ENCODE peak calls at places on chromosome 14, in five cellular contexts. C is tibial artery, O is fibroblast of lung, N is Caco-2, T is Peyer's patch. M is an unnamed sample.
A peak's percentile ranks its signal among the peaks of the same experiment; 100 is the strongest.

GRCh38 chr14:60651936-60652673 is 2.8 kb upstream of the SIX1 start:
- DNase-seq in C (no peak), O (peak; percentile 48), N (no peak), T (peak; percentile 44), M (no peak)

GRCh38 chr14:95993768-95994592 is 45.2 kb upstream of the C14orf132 start:
- DNase-seq in C (no peak), O (peak; percentile 78), N (no peak), T (no peak), M (peak; percentile 9)

GRCh38 chr14:87712386-87713113 is 280.4 kb downstream of the GALC start:
- DNase-seq in C (no peak), O (no peak), N (no peak), T (no peak), M (no peak)

GRCh38 chr14:91964724-91965123 is 17.2 kb upstream of the FBLN5 start:
- DNase-seq in C (no peak), O (no peak), N (no peak), T (no peak), M (no peak)

GRCh38 chr14:58641509-58641908 is 3.7 kb downstream of the DACT1 start:
- DNase-seq in C (no peak), O (no peak), N (no peak), T (no peak), M (no peak)

GRCh38 chr14:56807586-56808168 is 2.6 kb downstream of the OTX2 start:
- DNase-seq in C (no peak), O (no peak), N (no peak), T (no peak), M (no peak)

GRCh38 chr14:29016050-29016900 is 249.7 kb downstream of the FOXG1 start:
- DNase-seq in C (no peak), O (peak; percentile 59), N (peak; percentile 43), T (no peak), M (peak; percentile 11)

GRCh38 chr14:92510972-92511371 is 2.6 kb upstream of the RIN3 start:
- DNase-seq in C (no peak), O (no peak), N (peak; percentile 75), T (no peak), M (no peak)

GRCh38 chr14:68562911-68563255 is 230.0 kb downstream of the ZFP36L1 start:
- DNase-seq in C (peak; percentile 59), O (no peak), N (no peak), T (no peak), M (no peak)

GRCh38 chr14:50521912-50522341 is 10.4 kb downstream of the MAP4K5 start:
- DNase-seq in C (no peak), O (peak; percentile 34), N (no peak), T (no peak), M (no peak)

GRCh38 chr14:51517116-51517515 is 134.6 kb upstream of the FRMD6 start:
- DNase-seq in C (no peak), O (peak; percentile 32), N (no peak), T (no peak), M (no peak)

GRCh38 chr14:101225116-101225728 is 321.7 kb upstream of the RTL1 start:
- DNase-seq in C (no peak), O (no peak), N (peak; percentile 11), T (no peak), M (no peak)

GRCh38 chr14:67911506-67911905 is 91.9 kb downstream of the RAD51B start:
- DNase-seq in C (no peak), O (peak; percentile 34), N (no peak), T (no peak), M (no peak)

GRCh38 chr14:100279133-100279532 is 27.1 kb downstream of the SLC25A29 start:
- DNase-seq in C (no peak), O (no peak), N (no peak), T (no peak), M (no peak)

GRCh38 chr14:51119411-51120051 is 24.6 kb upstream of the TRIM9 start:
- DNase-seq in C (no peak), O (no peak), N (no peak), T (no peak), M (no peak)

GRCh38 chr14:68308695-68309094 is 484.2 kb downstream of the ZFP36L1 start:
- DNase-seq in C (no peak), O (peak; percentile 20), N (no peak), T (no peak), M (no peak)

GRCh38 chr14:68263563-68264350 is 444.2 kb downstream of the RAD51B start:
- DNase-seq in C (no peak), O (peak; percentile 80), N (no peak), T (no peak), M (no peak)

GRCh38 chr14:100416921-100417451 is 93.8 kb downstream of the SLC25A47 start:
- DNase-seq in C (no peak), O (peak; percentile 40), N (no peak), T (peak; percentile 59), M (no peak)

GRCh38 chr14:32350020-32350419 is 20.9 kb downstream of the AKAP6 start:
- DNase-seq in C (no peak), O (no peak), N (no peak), T (no peak), M (no peak)

GRCh38 chr14:100834441-100835277 is 8.7 kb downstream of the MEG3 start:
- DNase-seq in C (no peak), O (no peak), N (no peak), T (no peak), M (peak; percentile 17)

GRCh38 chr14:72863216-72864006 is 30.5 kb downstream of the DPF3 start:
- DNase-seq in C (no peak), O (no peak), N (no peak), T (no peak), M (no peak)

GRCh38 chr14:50831704-50832130 is 755 bp upstream of the NIN start:
- DNase-seq in C (no peak), O (no peak), N (no peak), T (no peak), M (no peak)

GRCh38 chr14:60311417-60311816 is 62.4 kb downstream of the PPM1A start:
- DNase-seq in C (no peak), O (peak; percentile 47), N (no peak), T (no peak), M (no peak)

GRCh38 chr14:90193925-90194324 is 62.4 kb upstream of the PSMC1 start:
- DNase-seq in C (no peak), O (no peak), N (no peak), T (no peak), M (no peak)

GRCh38 chr14:91387135-91387849 is 30.3 kb downstream of the CCDC88C start:
- DNase-seq in C (no peak), O (peak; percentile 42), N (no peak), T (no peak), M (no peak)

GRCh38 chr14:75826599-75826998 is 155.2 kb downstream of the TGFB3 start:
- DNase-seq in C (no peak), O (peak; percentile 38), N (no peak), T (no peak), M (no peak)

GRCh38 chr14:71720978-71721624 is 211.1 kb upstream of the RGS6 start:
- DNase-seq in C (no peak), O (peak; percentile 83), N (peak; percentile 57), T (no peak), M (no peak)

GRCh38 chr14:70822706-70823185 is 13.4 kb upstream of the MAP3K9 start:
- DNase-seq in C (no peak), O (no peak), N (peak; percentile 59), T (peak; percentile 81), M (peak; percentile 31)

GRCh38 chr14:93566065-93566693 is 135.4 kb downstream of the UNC79 start:
- DNase-seq in C (no peak), O (no peak), N (peak; percentile 43), T (no peak), M (no peak)

GRCh38 chr14:93571275-93571674 is 140.5 kb downstream of the UNC79 start:
- DNase-seq in C (no peak), O (no peak), N (no peak), T (no peak), M (no peak)
- TF ChIP-seq CTCF in C (no peak), O (no peak), N (no peak), T (no peak), M (no peak)

GRCh38 chr14:79552778-79553177 is 658.5 kb downstream of the DIO2 start:
- DNase-seq in C (no peak), O (no peak), N (peak; percentile 92), T (no peak), M (no peak)

GRCh38 chr14:79544671-79545070 is 666.6 kb downstream of the DIO2 start:
- DNase-seq in C (no peak), O (peak; percentile 14), N (no peak), T (no peak), M (no peak)

GRCh38 chr14:79549515-79549914 is 661.8 kb downstream of the DIO2 start:
- DNase-seq in C (no peak), O (no peak), N (no peak), T (no peak), M (no peak)

GRCh38 chr14:79551591-79551990 is 659.7 kb downstream of the DIO2 start:
- DNase-seq in C (no peak), O (no peak), N (peak; percentile 49), T (no peak), M (no peak)

DNA sequence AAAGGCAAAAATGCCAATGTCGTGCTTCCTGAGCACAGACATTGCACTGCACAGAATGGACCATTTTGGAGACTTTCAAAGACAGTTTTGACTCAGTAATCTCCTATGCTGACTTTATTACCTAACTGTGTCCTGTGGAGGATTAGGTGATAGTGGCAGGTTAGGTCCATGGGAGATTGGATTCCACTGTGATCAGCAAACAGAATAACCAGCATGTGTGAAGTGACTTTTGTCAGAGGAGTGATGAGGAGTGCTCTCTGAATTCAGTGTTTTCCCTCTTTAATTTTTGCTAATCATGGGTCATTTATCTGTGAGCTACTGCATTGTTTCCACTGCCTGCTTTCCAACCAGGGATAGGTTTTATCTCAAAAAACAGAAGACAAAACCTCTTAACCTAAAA is 662.5 kb downstream of the DIO2 start:
- DNase-seq in C (no peak), O (no peak), N (no peak), T (no peak), M (no peak)
- H3K4me1 ChIP-seq in C (no peaks in the 10 kb centered on the region), O (peaks cover 2% of the 10 kb centered on the region), N (peaks cover 43% of the 10 kb centered on the region), T (no peaks in the 10 kb centered on the region), M (no peaks in the 10 kb centered on the region)

DNA sequence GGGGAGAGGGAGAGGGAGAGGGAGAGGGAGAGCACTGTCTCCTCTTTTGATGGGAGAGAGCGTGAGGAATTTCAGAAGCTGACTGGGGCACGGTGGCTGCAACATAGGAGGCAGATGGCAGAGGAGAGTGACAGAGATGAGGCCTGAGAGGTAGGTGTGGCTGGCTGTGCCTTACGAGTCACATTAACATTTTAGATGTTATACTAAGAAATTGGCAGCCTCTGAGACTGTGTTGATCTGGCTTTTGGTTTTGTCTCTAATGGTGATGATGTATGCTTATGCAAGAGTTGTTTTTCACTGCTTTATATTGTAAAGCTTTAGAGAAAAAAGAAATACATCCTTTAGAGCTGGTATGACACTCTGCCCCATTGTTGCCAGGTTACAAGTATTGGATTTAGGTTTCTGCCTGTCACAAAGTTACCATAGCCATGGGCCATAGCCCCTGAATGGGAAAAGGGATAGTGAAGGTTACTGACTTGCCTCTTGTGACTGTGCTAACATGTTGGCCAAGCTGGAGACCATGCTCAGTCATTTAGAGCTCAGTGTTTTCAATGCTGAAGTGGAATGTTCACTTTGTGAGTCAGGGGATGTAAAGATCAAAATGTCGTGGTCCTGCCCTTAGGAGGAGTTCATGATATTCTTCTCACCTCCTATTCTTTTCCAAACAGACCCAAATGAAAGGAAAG is 186.2 kb downstream of the SYNE2 start:
- DNase-seq in C (no peak), O (peak; percentile 18), N (no peak), T (no peak), M (no peak)
- H3K36me3 ChIP-seq in C (peaks cover 19% of the 10 kb centered on the region), O (no peaks in the 10 kb centered on the region), N (no peaks in the 10 kb centered on the region), T (no peaks in the 10 kb centered on the region), M (no peaks in the 10 kb centered on the region)

DNA sequence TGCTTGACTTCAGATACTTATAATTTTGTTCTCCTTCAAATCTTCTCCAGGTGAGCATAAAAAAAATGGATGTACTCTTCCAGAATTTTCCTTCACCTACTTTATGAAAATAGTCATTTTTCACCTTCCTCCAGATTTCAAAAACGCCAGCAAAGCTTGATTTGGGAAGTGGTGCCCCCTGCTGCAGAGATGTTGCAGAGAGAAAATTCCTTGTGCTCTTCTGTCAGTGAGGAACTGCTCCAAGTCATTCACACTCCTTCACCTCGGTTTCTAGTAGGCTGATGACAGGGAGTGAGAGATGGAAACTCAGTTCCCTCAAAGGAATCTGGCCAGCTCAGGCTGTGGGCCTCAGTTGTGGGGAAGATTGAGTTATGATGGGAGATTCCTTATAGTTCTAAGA is 24.2 kb upstream of the RNASE3 start:
- DNase-seq in C (no peak), O (no peak), N (no peak), T (no peak), M (no peak)
- TF ChIP-seq CTCF in C (no peak), O (peak; percentile 32), N (peak; percentile 67), T (no peak), M (no peak)